ENCODE peak calls at places on chromosomes 11 and 22, in six cellular contexts. P, V, F, W, G and B are unnamed samples.

GRCh38 chr22:31329029-31329428 is 17.1 kb downstream of the PATZ1 start:
- DNase-seq in W (no peak), P (no peak), F (no peak), G (no peak), V (peak; percentile 37), B (no peak)

GRCh38 chr11:104979839-104980238 is 11.5 kb upstream of the CASP4 start:
- DNase-seq in G (no peak), V (no peak), W (no peak), P (no peak), F (no peak), B (no peak)

GRCh38 chr22:49900441-49901230 is 17.6 kb downstream of the ALG12 start:
- DNase-seq in P (no peak), W (no peak), G (no peak), V (no peak), F (no peak), B (no peak)

GRCh38 chr11:84524422-84525051 is 1102.6 kb downstream of the DLG2 start:
- DNase-seq in V (peak; percentile 25), P (no peak), G (no peak), F (no peak), W (peak; percentile 61), B (no peak)

GRCh38 chr11:22703561-22703960 is 37.1 kb downstream of the GAS2 start:
- DNase-seq in W (peak; percentile 31), G (no peak), P (no peak), V (peak; percentile 49), F (no peak), B (no peak)

GRCh38 chr11:27933992-27934829 is 173.7 kb downstream of the KIF18A start:
- DNase-seq in G (no peak), P (peak; percentile 100), V (peak; percentile 99), W (peak; percentile 72), F (no peak), B (peak; percentile 6)

GRCh38 chr11:1822648-1823375 is 12.0 kb upstream of the SYT8 start:
- DNase-seq in W (no peak), P (no peak), V (no peak), F (no peak), G (no peak), B (no peak)

GRCh38 chr22:27507066-27507715 is 294.4 kb downstream of the MN1 start:
- DNase-seq in G (no peak), W (peak; percentile 59), P (no peak), V (no peak), F (no peak), B (no peak)

GRCh38 chr22:27740192-27740748 is 61.3 kb downstream of the MN1 start:
- DNase-seq in V (no peak), G (no peak), P (no peak), F (no peak), W (no peak), B (no peak)

GRCh38 chr11:22521226-22521625 is 104.4 kb downstream of the FANCF start:
- DNase-seq in G (no peak), W (peak; percentile 68), P (no peak), F (no peak), V (peak; percentile 48), B (no peak)

GRCh38 chr11:68038718-68039525 is at the start of gene TCIRG1:
- DNase-seq in W (peak; percentile 78), P (no peak), V (peak; percentile 70), F (peak; percentile 90), G (peak; percentile 91), B (peak; percentile 95)

GRCh38 chr11:69443968-69444364 is 37.5 kb upstream of the LINC01488 start:
- DNase-seq in V (peak; percentile 58), P (no peak), W (peak; percentile 57), G (no peak), F (no peak), B (no peak)

GRCh38 chr11:96486890-96487633 is 97.2 kb downstream of the JRKL start:
- DNase-seq in P (no peak), F (no peak), W (peak; percentile 23), G (no peak), V (peak; percentile 25), B (no peak)

GRCh38 chr11:131759140-131759539 is 388.7 kb downstream of the NTM start:
- DNase-seq in F (no peak), V (no peak), G (no peak), W (no peak), P (no peak), B (no peak)

GRCh38 chr11:83778598-83778997 is 492.4 kb upstream of the CCDC90B start:
- DNase-seq in V (no peak), G (no peak), W (no peak), P (no peak), F (no peak), B (no peak)

GRCh38 chr11:6606471-6607189 is 3.1 kb downstream of the ILK start:
- DNase-seq in W (peak; percentile 95), F (peak; percentile 91), P (peak; percentile 67), V (peak; percentile 95), G (peak; percentile 70), B (peak; percentile 95)

GRCh38 chr11:83002047-83002446 is 69.7 kb downstream of the RAB30 start:
- DNase-seq in V (no peak), P (no peak), G (no peak), W (peak; percentile 29), F (peak; percentile 26), B (no peak)

GRCh38 chr11:35035894-35036408 is 103.0 kb upstream of the CD44 start:
- DNase-seq in W (peak; percentile 99), G (no peak), F (no peak), V (peak; percentile 94), P (peak; percentile 98), B (no peak)

GRCh38 chr11:1504581-1505290 is 18.2 kb upstream of the MOB2 start:
- DNase-seq in F (no peak), P (no peak), V (no peak), W (no peak), G (no peak), B (peak; percentile 48)

GRCh38 chr11:47586043-47586442 is 435 bp upstream of the FAM180B start:
- DNase-seq in G (no peak), F (no peak), P (no peak), V (no peak), W (no peak), B (no peak)

GRCh38 chr22:20437253-20438065 is at the start of gene SCARF2:
- DNase-seq in F (peak; percentile 71), G (peak; percentile 89), V (peak; percentile 62), W (peak; percentile 62), P (no peak), B (peak; percentile 93)

GRCh38 chr11:64181506-64182411 is 4.2 kb upstream of the STIP1 start:
- DNase-seq in P (peak; percentile 73), F (peak; percentile 93), W (peak; percentile 93), G (peak; percentile 79), V (peak; percentile 93), B (peak; percentile 88)

GRCh38 chr11:102831128-102831708 is 12.2 kb downstream of the MMP3 start:
- DNase-seq in P (no peak), F (peak; percentile 43), W (peak; percentile 31), G (no peak), V (peak; percentile 23), B (peak; percentile 30)

GRCh38 chr22:48520207-48520606 is 1307.5 kb downstream of the BRD1 start:
- DNase-seq in V (no peak), F (no peak), G (no peak), W (no peak), P (no peak), B (no peak)

GRCh38 chr11:125408281-125408680 is 87.8 kb downstream of the FEZ1 start:
- DNase-seq in F (no peak), V (no peak), W (no peak), P (no peak), G (no peak), B (no peak)

GRCh38 chr11:27084407-27084985 is 43.9 kb downstream of the BBOX1 start:
- DNase-seq in F (no peak), P (peak; percentile 7), W (no peak), V (peak; percentile 30), G (no peak), B (no peak)

GRCh38 chr22:31096637-31097274 is 10.6 kb downstream of the SELENOM start:
- DNase-seq in F (no peak), V (no peak), P (no peak), W (no peak), G (no peak), B (peak; percentile 76)

GRCh38 chr22:20582520-20583361 is 75.3 kb downstream of the MED15 start:
- DNase-seq in F (no peak), P (no peak), V (no peak), G (no peak), W (no peak), B (no peak)

GRCh38 chr22:39873963-39874362 is 19.6 kb downstream of the ENTHD1 start:
- DNase-seq in G (no peak), V (no peak), P (no peak), F (no peak), W (no peak), B (no peak)

GRCh38 chr22:45084400-45084920 is 74.7 kb upstream of the PHF21B start:
- DNase-seq in F (no peak), P (no peak), G (no peak), W (no peak), V (no peak), B (no peak)
- TF ChIP-seq CTCF in F (no peak), P (no peak), G (no peak), W (no peak), V (no peak), B (no peak)

DNA sequence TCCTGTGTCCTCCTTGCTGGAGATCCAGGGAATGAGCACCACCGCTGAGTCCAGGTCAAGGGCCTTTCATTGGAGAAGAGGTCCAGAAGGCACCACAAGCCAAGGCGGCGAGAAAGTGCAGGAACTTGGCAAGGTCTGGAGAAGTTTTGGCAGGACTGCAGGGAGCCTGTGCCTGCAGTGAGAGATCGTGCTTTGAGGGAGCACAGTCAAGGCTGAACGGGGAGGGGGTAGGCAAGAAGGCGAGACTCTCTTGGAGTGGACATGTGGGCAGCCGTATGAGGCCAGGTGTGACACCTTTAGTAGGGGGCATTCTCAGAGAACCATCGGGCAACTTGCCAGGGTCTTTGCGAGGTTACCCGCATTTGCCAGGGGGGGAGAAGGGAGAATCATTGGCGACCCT is 30.5 kb downstream of the LRRC10B start:
- DNase-seq in V (no peak), F (no peak), G (no peak), P (no peak), W (no peak), B (no peak)
- TF ChIP-seq CTCF in V (no peak), F (no peak), G (no peak), P (no peak), W (no peak), B (no peak)

GRCh38 chr11:13465909-13466371 is 2.9 kb upstream of the BTBD10 start:
- DNase-seq in G (peak; percentile 14), W (peak; percentile 71), F (no peak), P (no peak), V (peak; percentile 55), B (no peak)

GRCh38 chr11:13461291-13461690 is 1.7 kb downstream of the BTBD10 start:
- DNase-seq in F (no peak), G (no peak), P (no peak), W (no peak), V (no peak), B (no peak)

GRCh38 chr11:13463779-13464290 is 813 bp upstream of the BTBD10 start:
- DNase-seq in W (no peak), P (no peak), V (no peak), F (no peak), G (no peak), B (no peak)

GRCh38 chr11:13462928-13463778 is at the start of gene BTBD10:
- DNase-seq in P (peak; percentile 74), V (peak; percentile 93), F (peak; percentile 94), G (peak; percentile 93), W (peak; percentile 94), B (peak; percentile 97)

GRCh38 chr11:13462311-13462927 is 603 bp downstream of the BTBD10 start:
- DNase-seq in P (no peak), G (peak; percentile 52), F (peak; percentile 64), V (peak; percentile 41), W (peak; percentile 28), B (no peak)
- TF ChIP-seq CTCF in P (no peak), G (no peak), F (no peak), V (no peak), W (no peak), B (no peak)

GRCh38 chr11:113773416-113774173 is at the start of gene ZW10:
- DNase-seq in W (peak; percentile 98), G (peak; percentile 90), V (peak; percentile 96), P (peak; percentile 88), F (peak; percentile 99), B (peak; percentile 98)
- TF ChIP-seq CTCF in W (peak; percentile 79), G (peak; percentile 81), V (peak; percentile 83), P (peak; percentile 82), F (peak; percentile 77), B (peak; percentile 57)